ENCODE peak calls at places on chromosomes 1 and 21, in six cellular contexts. T is GM13977; H is CD8-positive, alpha-beta T cell; M is hepatocyte; A is tibial nerve; Z is neural progenitor cell. G is an unnamed sample.

GRCh38 chr1:172588296-172589291 is 55.6 kb downstream of the SUCO start:
- DNase-seq in T (peak), Z (no peak), H (no peak), A (no peak), M (peak), G (no peak)

GRCh38 chr1:35557118-35557610 is at the start of gene KIAA0319L:
- DNase-seq in T (peak), Z (peak), A (no peak), H (no peak), M (peak), G (peak)

GRCh38 chr1:10561955-10562354 is 87.2 kb downstream of the PEX14 start:
- DNase-seq in T (no peak), M (no peak), Z (no peak), A (no peak), H (no peak), G (no peak)

GRCh38 chr1:175154595-175155472 is 37.7 kb downstream of the KIAA0040 start:
- DNase-seq in A (peak), Z (peak), H (peak), T (peak), M (peak), G (peak)

GRCh38 chr21:17513214-17514123 is 626 bp downstream of the CXADR start:
- DNase-seq in A (no peak), H (no peak), T (peak), Z (peak), M (peak), G (peak)

GRCh38 chr1:58395355-58395754 is 151.2 kb downstream of the OMA1 start:
- DNase-seq in Z (no peak), H (no peak), M (peak), A (no peak), T (no peak), G (no peak)

GRCh38 chr1:30877205-30877912 is 31.2 kb downstream of the SDC3 start:
- DNase-seq in M (peak), A (peak), T (no peak), Z (no peak), H (no peak), G (no peak)

GRCh38 chr1:181409981-181410380 is 73.3 kb upstream of the CACNA1E start:
- DNase-seq in H (no peak), A (no peak), Z (no peak), M (no peak), T (no peak), G (no peak)

GRCh38 chr1:182095946-182096345 is 34.4 kb upstream of the ZNF648 start:
- DNase-seq in A (no peak), H (no peak), M (no peak), T (no peak), Z (no peak), G (no peak)

GRCh38 chr1:206836111-206836510 is 29.3 kb upstream of the IL20 start:
- DNase-seq in M (no peak), Z (no peak), T (no peak), H (no peak), A (no peak), G (no peak)

GRCh38 chr1:18568489-18568888 is 62.2 kb upstream of the PAX7 start:
- DNase-seq in T (no peak), M (no peak), Z (no peak), H (no peak), A (no peak), G (no peak)

GRCh38 chr1:156927215-156928042 is 7.0 kb downstream of the LRRC71 start:
- DNase-seq in M (peak), Z (peak), T (peak), A (peak), H (peak), G (peak)

GRCh38 chr1:7117599-7118281 is 332.5 kb downstream of the CAMTA1 start:
- DNase-seq in M (peak), Z (peak), T (no peak), H (no peak), A (no peak), G (peak)
- TF ChIP-seq CTCF in M (no peak), Z (peak), T (no peak), H (no peak), A (no peak), G (peak)

GRCh38 chr1:152960452-152961044 is 9.9 kb upstream of the SPRR4 start:
- DNase-seq in Z (no peak), M (no peak), T (no peak), A (no peak), H (no peak), G (no peak)
- TF ChIP-seq CTCF in Z (no peak), M (no peak), T (peak), A (no peak), H (no peak), G (no peak)

DNA sequence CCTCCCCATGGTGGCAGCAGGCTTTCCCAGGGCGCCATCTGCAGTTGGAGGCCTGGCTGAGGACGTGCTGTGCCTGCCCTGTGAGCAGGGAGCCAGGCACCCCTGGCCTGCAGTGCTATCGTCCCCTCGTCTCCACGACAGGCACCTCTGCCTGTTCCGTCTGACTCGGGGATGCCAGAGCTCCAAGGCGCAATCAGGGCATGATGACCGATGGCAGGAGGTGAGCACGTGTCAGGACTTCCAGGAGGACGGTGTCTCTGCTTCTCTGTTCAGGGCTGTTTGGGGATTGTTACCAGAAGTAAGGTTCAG is 125.2 kb downstream of the PCBP3 start:
- DNase-seq in H (no peak), Z (peak), T (no peak), A (no peak), M (no peak), G (no peak)
- TF ChIP-seq CTCF in H (no peak), Z (peak), T (peak), A (no peak), M (no peak), G (no peak)

DNA sequence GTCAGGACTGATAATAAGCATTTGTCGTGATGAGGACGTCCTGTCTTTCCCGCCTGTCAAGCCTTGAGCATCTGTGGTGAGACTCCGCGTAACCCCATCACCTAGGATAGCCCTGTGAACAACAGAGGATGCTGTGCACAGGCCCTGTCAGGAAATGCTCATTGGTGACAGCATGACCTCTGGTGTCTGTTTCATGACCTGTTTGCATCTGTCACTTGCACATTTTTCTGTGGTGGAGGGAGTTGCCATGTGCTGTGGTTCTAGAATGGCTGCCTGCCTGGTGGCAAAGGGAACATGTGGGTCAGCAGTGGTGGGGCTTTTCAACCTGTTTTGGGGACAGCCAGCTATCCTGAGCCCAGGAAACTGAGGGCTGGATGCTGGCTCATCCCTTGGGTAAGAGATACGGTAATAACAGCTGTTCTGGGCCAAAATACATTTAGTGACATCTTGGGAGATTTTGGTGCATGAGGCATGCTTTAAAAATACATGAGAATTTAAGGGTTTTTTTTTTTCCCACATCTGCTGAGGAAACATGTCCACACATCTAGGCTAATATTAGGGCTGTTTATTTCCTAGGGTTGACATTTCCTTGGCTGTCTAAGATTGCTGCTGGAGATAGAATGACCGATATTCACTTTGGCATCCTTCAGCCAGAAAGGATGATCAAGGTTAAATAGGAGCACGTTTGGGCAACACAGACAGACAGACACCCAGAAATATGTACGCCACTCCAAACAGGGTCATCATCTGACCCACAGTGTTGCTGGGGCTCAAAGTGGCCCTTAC is 52.9 kb downstream of the KCNC4 start:
- DNase-seq in A (no peak), H (no peak), M (no peak), Z (no peak), T (no peak), G (no peak)
- TF ChIP-seq CTCF in A (no peak), H (no peak), M (no peak), Z (no peak), T (peak), G (no peak)

GRCh38 chr1:38360807-38361206 is 314.2 kb upstream of the POU3F1 start:
- DNase-seq in Z (peak), A (no peak), M (no peak), T (no peak), H (no peak), G (no peak)
- TF ChIP-seq CTCF in Z (peak), A (no peak), M (no peak), T (no peak), H (no peak), G (no peak)

GRCh38 chr21:44377201-44377921 is 23.9 kb downstream of the TRPM2 start:
- DNase-seq in Z (peak), T (no peak), H (no peak), A (no peak), M (no peak), G (no peak)
- TF ChIP-seq CTCF in Z (peak), T (no peak), H (no peak), A (no peak), M (peak), G (peak)

GRCh38 chr1:62926681-62927252 is 142.8 kb downstream of the ATG4C start:
- DNase-seq in H (no peak), T (no peak), M (no peak), Z (no peak), A (no peak), G (no peak)
- TF ChIP-seq CTCF in H (no peak), T (no peak), M (no peak), Z (peak), A (no peak), G (no peak)